ENCODE peak calls at places on chromosomes 5 and 9, in eight cellular contexts. V is astrocyte of the spinal cord, Y is ovary, M is NCI-H1048, B is C1 segment of cervical spinal cord, F is NCI-H69, K is GM04504, G is HL-60. D is an unnamed sample.

GRCh38 chr5:149011084-149011483 is 51.8 kb downstream of the SH3TC2 start:
- DNase-seq in V (no peak), Y (no peak), M (no peak), B (no peak), F (no peak), K (no peak), G (no peak), D (no peak)

GRCh38 chr5:133147815-133148634 is 96.2 kb downstream of the HSPA4 start:
- DNase-seq in V (peak; percentile 23), Y (no peak), M (no peak), B (no peak), F (peak; percentile 23), K (no peak), G (no peak), D (no peak)

GRCh38 chr5:159441441-159441840 is 111.2 kb upstream of the IL12B start:
- DNase-seq in V (no peak), Y (no peak), M (no peak), B (no peak), F (peak; percentile 6), K (no peak), G (no peak), D (no peak)

GRCh38 chr9:77820293-77820954 is 172.3 kb upstream of the GNA14 start:
- DNase-seq in V (peak; percentile 77), Y (no peak), M (no peak), B (no peak), F (peak; percentile 11), K (peak; percentile 73), G (no peak), D (no peak)

GRCh38 chr5:150175536-150175935 is 9.0 kb downstream of the CDX1 start:
- DNase-seq in V (no peak), Y (no peak), M (no peak), B (no peak), F (peak; percentile 36), K (no peak), G (peak; percentile 26), D (no peak)

GRCh38 chr9:129101279-129101678 is 9.3 kb downstream of the CRAT start:
- DNase-seq in V (no peak), Y (no peak), M (no peak), B (no peak), F (no peak), K (no peak), G (no peak), D (no peak)

GRCh38 chr9:137301086-137301947 is 754 bp downstream of the NRARP start:
- DNase-seq in V (peak; percentile 57), Y (peak; percentile 27), M (no peak), B (no peak), F (peak; percentile 87), K (no peak), G (peak; percentile 36), D (no peak)

GRCh38 chr5:60066502-60066901 is 173.0 kb upstream of the PDE4D start:
- DNase-seq in V (peak; percentile 63), Y (no peak), M (no peak), B (no peak), F (no peak), K (peak; percentile 7), G (no peak), D (no peak)

GRCh38 chr5:168409601-168410458 is 76.4 kb upstream of the RARS1 start:
- DNase-seq in V (peak; percentile 65), Y (no peak), M (no peak), B (no peak), F (no peak), K (no peak), G (no peak), D (no peak)